ENCODE peak calls at places on chromosomes 2 and 18, in six cellular contexts. One of them, this sample, is unnamed.

GRCh38 chr2:187188783-187189631 is 259.0 kb downstream of the CALCRL start:
- DNase-seq in astrocyte: peak; percentile 41
- DNase-seq in dorsolateral prefrontal cortex: no peak
- DNase-seq in natural killer cell: no peak
- DNase-seq in ovary: no peak
- DNase-seq in astrocyte of the spinal cord: peak; percentile 40
- DNase-seq in this sample: no peak

GRCh38 chr2:227534714-227535113 is 62.8 kb downstream of the AGFG1 start:
- DNase-seq in astrocyte: no peak
- DNase-seq in dorsolateral prefrontal cortex: no peak
- DNase-seq in natural killer cell: no peak
- DNase-seq in ovary: no peak
- DNase-seq in astrocyte of the spinal cord: no peak
- DNase-seq in this sample: no peak

GRCh38 chr18:75109001-75109400 is 99.9 kb downstream of the PTGR3 start:
- DNase-seq in astrocyte: no peak
- DNase-seq in dorsolateral prefrontal cortex: no peak
- DNase-seq in natural killer cell: no peak
- DNase-seq in ovary: no peak
- DNase-seq in astrocyte of the spinal cord: no peak
- DNase-seq in this sample: no peak

GRCh38 chr2:176111891-176112374 is 4.6 kb upstream of the HOXD10 start:
- DNase-seq in astrocyte: no peak
- DNase-seq in dorsolateral prefrontal cortex: no peak
- DNase-seq in natural killer cell: no peak
- DNase-seq in ovary: no peak
- DNase-seq in astrocyte of the spinal cord: no peak
- DNase-seq in this sample: no peak

GRCh38 chr2:96549967-96550786 is 13.6 kb downstream of the ARID5A start:
- DNase-seq in astrocyte: no peak
- DNase-seq in dorsolateral prefrontal cortex: no peak
- DNase-seq in natural killer cell: no peak
- DNase-seq in ovary: peak; percentile 17
- DNase-seq in astrocyte of the spinal cord: no peak
- DNase-seq in this sample: no peak

GRCh38 chr18:44325903-44326650 is 354.6 kb upstream of the SETBP1 start:
- DNase-seq in astrocyte: peak; percentile 50
- DNase-seq in dorsolateral prefrontal cortex: no peak
- DNase-seq in natural killer cell: no peak
- DNase-seq in ovary: peak; percentile 39
- DNase-seq in astrocyte of the spinal cord: peak; percentile 72
- DNase-seq in this sample: peak; percentile 34

GRCh38 chr2:207162319-207162718 is 3.4 kb downstream of the KLF7 start:
- DNase-seq in astrocyte: peak; percentile 81
- DNase-seq in dorsolateral prefrontal cortex: no peak
- DNase-seq in natural killer cell: no peak
- DNase-seq in ovary: no peak
- DNase-seq in astrocyte of the spinal cord: peak; percentile 39
- DNase-seq in this sample: no peak

GRCh38 chr2:86072271-86072858 is 33.3 kb downstream of the POLR1A start:
- DNase-seq in astrocyte: peak; percentile 31
- DNase-seq in dorsolateral prefrontal cortex: no peak
- DNase-seq in natural killer cell: no peak
- DNase-seq in ovary: peak; percentile 38
- DNase-seq in astrocyte of the spinal cord: peak; percentile 66
- DNase-seq in this sample: no peak

GRCh38 chr2:145007673-145008263 is 487.8 kb upstream of the ZEB2 start:
- DNase-seq in astrocyte: peak; percentile 75
- DNase-seq in dorsolateral prefrontal cortex: no peak
- DNase-seq in natural killer cell: no peak
- DNase-seq in ovary: no peak
- DNase-seq in astrocyte of the spinal cord: peak; percentile 24
- DNase-seq in this sample: no peak

GRCh38 chr2:86249843-86250402 is 50.7 kb downstream of the MRPL35 start:
- DNase-seq in astrocyte: no peak
- DNase-seq in dorsolateral prefrontal cortex: peak; percentile 37
- DNase-seq in natural killer cell: no peak
- DNase-seq in ovary: no peak
- DNase-seq in astrocyte of the spinal cord: no peak
- DNase-seq in this sample: no peak

GRCh38 chr2:97935719-97936161 is 60.0 kb downstream of the TMEM131 start:
- DNase-seq in astrocyte: peak; percentile 61
- DNase-seq in dorsolateral prefrontal cortex: no peak
- DNase-seq in natural killer cell: no peak
- DNase-seq in ovary: peak; percentile 19
- DNase-seq in astrocyte of the spinal cord: peak; percentile 49
- DNase-seq in this sample: no peak

GRCh38 chr2:36589230-36589630 is 8.7 kb downstream of the FEZ2 start:
- DNase-seq in astrocyte: no peak
- DNase-seq in dorsolateral prefrontal cortex: no peak
- DNase-seq in natural killer cell: no peak
- DNase-seq in ovary: no peak
- DNase-seq in astrocyte of the spinal cord: no peak
- DNase-seq in this sample: no peak

GRCh38 chr2:157894694-157895450 is 18.7 kb upstream of the ACVR1 start:
- DNase-seq in astrocyte: peak; percentile 78
- DNase-seq in dorsolateral prefrontal cortex: peak; percentile 17
- DNase-seq in natural killer cell: no peak
- DNase-seq in ovary: no peak
- DNase-seq in astrocyte of the spinal cord: peak; percentile 67
- DNase-seq in this sample: no peak

GRCh38 chr18:286515-287310 is 18.9 kb upstream of the THOC1 start:
- DNase-seq in astrocyte: peak; percentile 16
- DNase-seq in dorsolateral prefrontal cortex: no peak
- DNase-seq in natural killer cell: no peak
- DNase-seq in ovary: no peak
- DNase-seq in astrocyte of the spinal cord: peak; percentile 54
- DNase-seq in this sample: no peak

GRCh38 chr2:199495147-199495546 is 37.4 kb upstream of the SATB2 start:
- DNase-seq in astrocyte: no peak
- DNase-seq in dorsolateral prefrontal cortex: no peak
- DNase-seq in natural killer cell: no peak
- DNase-seq in ovary: no peak
- DNase-seq in astrocyte of the spinal cord: no peak
- DNase-seq in this sample: no peak

GRCh38 chr18:21799706-21800105 is 59.1 kb downstream of the MIB1 start:
- DNase-seq in astrocyte: no peak
- DNase-seq in dorsolateral prefrontal cortex: no peak
- DNase-seq in natural killer cell: no peak
- DNase-seq in ovary: no peak
- DNase-seq in astrocyte of the spinal cord: no peak
- DNase-seq in this sample: no peak

GRCh38 chr2:102520009-102520408 is 47.0 kb downstream of the SLC9A4 start:
- DNase-seq in astrocyte: no peak
- DNase-seq in dorsolateral prefrontal cortex: no peak
- DNase-seq in natural killer cell: no peak
- DNase-seq in ovary: no peak
- DNase-seq in astrocyte of the spinal cord: peak; percentile 27
- DNase-seq in this sample: no peak

GRCh38 chr2:15749460-15750432 is 158.1 kb downstream of the DDX1 start:
- DNase-seq in astrocyte: peak; percentile 17
- DNase-seq in dorsolateral prefrontal cortex: no peak
- DNase-seq in natural killer cell: no peak
- DNase-seq in ovary: no peak
- DNase-seq in astrocyte of the spinal cord: no peak
- DNase-seq in this sample: no peak

GRCh38 chr2:30201990-30202389 is 29.3 kb upstream of the LBH start:
- DNase-seq in astrocyte: no peak
- DNase-seq in dorsolateral prefrontal cortex: no peak
- DNase-seq in natural killer cell: no peak
- DNase-seq in ovary: peak; percentile 84
- DNase-seq in astrocyte of the spinal cord: no peak
- DNase-seq in this sample: no peak

GRCh38 chr18:54530285-54530684 is 60.8 kb upstream of the DYNAP start:
- DNase-seq in astrocyte: no peak
- DNase-seq in dorsolateral prefrontal cortex: no peak
- DNase-seq in natural killer cell: no peak
- DNase-seq in ovary: no peak
- DNase-seq in astrocyte of the spinal cord: no peak
- DNase-seq in this sample: no peak

DNA sequence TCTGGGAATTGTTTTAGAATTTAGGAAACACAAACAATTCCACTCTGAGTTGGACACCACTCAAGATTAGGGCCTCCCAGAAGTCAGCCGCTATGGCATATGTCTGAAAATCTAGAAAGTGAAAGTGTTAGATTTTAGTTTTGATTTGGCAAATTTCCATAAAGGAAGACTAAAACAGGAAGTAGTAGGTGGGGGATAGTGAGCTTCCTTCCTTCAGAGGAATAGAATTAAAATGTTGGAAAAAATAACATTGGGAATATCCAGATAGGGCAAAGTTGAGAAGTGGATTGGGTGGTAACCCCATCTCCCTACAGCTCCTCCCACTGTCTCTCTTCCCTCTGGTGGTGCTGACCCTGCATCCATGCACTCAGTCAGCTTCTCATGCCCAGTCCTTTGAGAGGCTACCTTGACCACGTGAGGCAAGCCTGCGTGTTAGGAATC is 83.4 kb downstream of the POLE4 start:
- DNase-seq in astrocyte: no peak
- DNase-seq in dorsolateral prefrontal cortex: no peak
- DNase-seq in natural killer cell: no peak
- DNase-seq in ovary: no peak
- DNase-seq in astrocyte of the spinal cord: no peak
- DNase-seq in this sample: no peak
- TF ChIP-seq CTCF in astrocyte: no peak
- TF ChIP-seq CTCF in dorsolateral prefrontal cortex: no peak
- TF ChIP-seq CTCF in natural killer cell: no peak
- TF ChIP-seq CTCF in ovary: no peak
- TF ChIP-seq CTCF in astrocyte of the spinal cord: no peak
- TF ChIP-seq CTCF in this sample: no peak

GRCh38 chr2:180653481-180653880 is 326.9 kb upstream of the UBE2E3 start:
- DNase-seq in astrocyte: no peak
- DNase-seq in dorsolateral prefrontal cortex: no peak
- DNase-seq in natural killer cell: no peak
- DNase-seq in ovary: no peak
- DNase-seq in astrocyte of the spinal cord: no peak
- DNase-seq in this sample: no peak

GRCh38 chr2:180657054-180657453 is 323.4 kb upstream of the UBE2E3 start:
- DNase-seq in astrocyte: peak; percentile 82
- DNase-seq in dorsolateral prefrontal cortex: no peak
- DNase-seq in natural killer cell: no peak
- DNase-seq in ovary: no peak
- DNase-seq in astrocyte of the spinal cord: peak; percentile 50
- DNase-seq in this sample: no peak

GRCh38 chr2:180655393-180655792 is 325.0 kb upstream of the UBE2E3 start:
- DNase-seq in astrocyte: peak; percentile 17
- DNase-seq in dorsolateral prefrontal cortex: no peak
- DNase-seq in natural killer cell: no peak
- DNase-seq in ovary: no peak
- DNase-seq in astrocyte of the spinal cord: no peak
- DNase-seq in this sample: no peak

GRCh38 chr2:180656455-180656847 is 324.0 kb upstream of the UBE2E3 start:
- DNase-seq in astrocyte: peak; percentile 86
- DNase-seq in dorsolateral prefrontal cortex: no peak
- DNase-seq in natural killer cell: no peak
- DNase-seq in ovary: no peak
- DNase-seq in astrocyte of the spinal cord: peak; percentile 60
- DNase-seq in this sample: no peak

GRCh38 chr2:180655842-180656454 is 324.5 kb upstream of the UBE2E3 start:
- DNase-seq in astrocyte: no peak
- DNase-seq in dorsolateral prefrontal cortex: no peak
- DNase-seq in natural killer cell: no peak
- DNase-seq in ovary: no peak
- DNase-seq in astrocyte of the spinal cord: no peak
- DNase-seq in this sample: no peak
- TF ChIP-seq CTCF in astrocyte: no peak
- TF ChIP-seq CTCF in dorsolateral prefrontal cortex: peak; percentile 25
- TF ChIP-seq CTCF in natural killer cell: no peak
- TF ChIP-seq CTCF in ovary: no peak
- TF ChIP-seq CTCF in astrocyte of the spinal cord: peak; percentile 33
- TF ChIP-seq CTCF in this sample: peak; percentile 42

DNA sequence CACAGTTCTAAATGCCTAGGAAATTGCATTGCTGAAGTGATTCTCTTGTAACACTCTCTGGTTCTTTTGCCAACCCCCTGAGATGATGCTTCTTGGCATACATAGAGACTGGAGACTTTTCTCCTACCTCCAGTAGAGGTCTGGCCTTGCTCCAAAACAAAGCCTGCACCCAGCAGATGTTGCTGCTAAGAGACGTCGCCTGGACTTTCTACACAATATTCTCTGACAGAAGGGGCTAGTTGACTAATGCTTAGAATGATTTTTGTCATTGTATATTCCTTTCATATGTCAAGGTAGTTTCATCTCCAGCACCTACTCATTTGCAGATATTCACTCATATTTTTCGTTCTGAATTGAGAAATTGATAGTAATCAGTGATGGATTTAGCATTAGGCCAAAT is 24.6 kb downstream of the SOWAHC start:
- DNase-seq in astrocyte: no peak
- DNase-seq in dorsolateral prefrontal cortex: no peak
- DNase-seq in natural killer cell: no peak
- DNase-seq in ovary: no peak
- DNase-seq in astrocyte of the spinal cord: peak; percentile 51
- DNase-seq in this sample: no peak
- TF ChIP-seq CTCF in astrocyte: no peak
- TF ChIP-seq CTCF in dorsolateral prefrontal cortex: no peak
- TF ChIP-seq CTCF in natural killer cell: no peak
- TF ChIP-seq CTCF in ovary: no peak
- TF ChIP-seq CTCF in astrocyte of the spinal cord: no peak
- TF ChIP-seq CTCF in this sample: no peak

GRCh38 chr2:231672617-231673347 is 35.5 kb upstream of the PTMA start:
- DNase-seq in astrocyte: no peak
- DNase-seq in dorsolateral prefrontal cortex: no peak
- DNase-seq in natural killer cell: no peak
- DNase-seq in ovary: no peak
- DNase-seq in astrocyte of the spinal cord: peak; percentile 44
- DNase-seq in this sample: no peak
- TF ChIP-seq CTCF in astrocyte: peak; percentile 21
- TF ChIP-seq CTCF in dorsolateral prefrontal cortex: no peak
- TF ChIP-seq CTCF in natural killer cell: no peak
- TF ChIP-seq CTCF in ovary: no peak
- TF ChIP-seq CTCF in astrocyte of the spinal cord: peak; percentile 43
- TF ChIP-seq CTCF in this sample: peak; percentile 30

GRCh38 chr2:7007488-7007845 is 90.3 kb downstream of the RNF144A start:
- DNase-seq in astrocyte: no peak
- DNase-seq in dorsolateral prefrontal cortex: no peak
- DNase-seq in natural killer cell: no peak
- DNase-seq in ovary: no peak
- DNase-seq in astrocyte of the spinal cord: no peak
- DNase-seq in this sample: no peak

GRCh38 chr2:7011376-7012083 is 94.3 kb downstream of the RNF144A start:
- DNase-seq in astrocyte: peak; percentile 100
- DNase-seq in dorsolateral prefrontal cortex: no peak
- DNase-seq in natural killer cell: no peak
- DNase-seq in ovary: no peak
- DNase-seq in astrocyte of the spinal cord: peak; percentile 97
- DNase-seq in this sample: no peak

GRCh38 chr2:7010376-7010775 is 93.2 kb downstream of the RNF144A start:
- DNase-seq in astrocyte: peak; percentile 99
- DNase-seq in dorsolateral prefrontal cortex: no peak
- DNase-seq in natural killer cell: no peak
- DNase-seq in ovary: peak; percentile 61
- DNase-seq in astrocyte of the spinal cord: peak; percentile 97
- DNase-seq in this sample: no peak

GRCh38 chr2:7009207-7009911 is 92.1 kb downstream of the RNF144A start:
- DNase-seq in astrocyte: peak; percentile 67
- DNase-seq in dorsolateral prefrontal cortex: no peak
- DNase-seq in natural killer cell: no peak
- DNase-seq in ovary: no peak
- DNase-seq in astrocyte of the spinal cord: peak; percentile 81
- DNase-seq in this sample: no peak

GRCh38 chr2:7007846-7008741 is 90.9 kb downstream of the RNF144A start:
- DNase-seq in astrocyte: peak; percentile 96
- DNase-seq in dorsolateral prefrontal cortex: peak; percentile 90
- DNase-seq in natural killer cell: no peak
- DNase-seq in ovary: peak; percentile 64
- DNase-seq in astrocyte of the spinal cord: peak; percentile 97
- DNase-seq in this sample: no peak
- TF ChIP-seq CTCF in astrocyte: peak; percentile 38
- TF ChIP-seq CTCF in dorsolateral prefrontal cortex: peak; percentile 32
- TF ChIP-seq CTCF in natural killer cell: no peak
- TF ChIP-seq CTCF in ovary: peak; percentile 19
- TF ChIP-seq CTCF in astrocyte of the spinal cord: peak; percentile 76
- TF ChIP-seq CTCF in this sample: no peak

This sample was measured in progenitor cell of endocrine pancreas.